ENCODE peak calls at places on chromosomes 6 and 20, in seven cellular contexts. U, E, S, P, L, R and A are unnamed samples.

GRCh38 chr6:133919362-133919761 is 30.4 kb downstream of the TCF21 start:
- DNase-seq in R (no peak), P (no peak), U (no peak), E (no peak), S (no peak), L (no peak), A (no peak)

GRCh38 chr20:50005378-50006020 is 22.7 kb downstream of the SNAI1 start:
- DNase-seq in R (no peak), U (no peak), P (no peak), L (no peak), E (no peak), S (no peak), A (no peak)

GRCh38 chr20:62886709-62887058 is 25.1 kb upstream of the TCFL5 start:
- DNase-seq in R (no peak), S (no peak), U (no peak), P (no peak), L (no peak), E (no peak), A (no peak)

GRCh38 chr20:33415948-33416347 is 14.6 kb upstream of the CDK5RAP1 start:
- DNase-seq in L (peak), E (no peak), R (no peak), S (no peak), P (no peak), U (peak), A (no peak)

GRCh38 chr6:135087403-135087802 is 32.8 kb upstream of the HBS1L start:
- DNase-seq in P (no peak), L (no peak), E (peak), U (no peak), S (no peak), R (no peak), A (no peak)

GRCh38 chr6:170181338-170181690 is 109.6 kb downstream of the DLL1 start:
- DNase-seq in U (no peak), E (no peak), S (no peak), P (no peak), R (no peak), L (no peak), A (no peak)

GRCh38 chr6:152380993-152381898 is 255.9 kb downstream of the SYNE1 start:
- DNase-seq in E (no peak), U (peak), P (peak), L (peak), R (peak), S (no peak), A (peak)

GRCh38 chr6:163708459-163708858 is 293.9 kb downstream of the QKI start:
- DNase-seq in L (no peak), S (no peak), U (no peak), R (no peak), P (no peak), E (no peak), A (no peak)

GRCh38 chr6:11971154-11971553 is 41.0 kb upstream of the HIVEP1 start:
- DNase-seq in S (no peak), U (no peak), L (no peak), P (no peak), R (peak), E (no peak), A (no peak)